ENCODE peak calls at places on chromosomes 11 and 22, in six cellular contexts. O is T47D, Y is NCI-H1417, L is amniotic stem cell, V is upper lobe of right lung, N is kidney tubule cell. B is an unnamed sample.

GRCh38 chr11:126341760-126342161 is 13.7 kb upstream of the ST3GAL4 start:
- DNase-seq in Y (no peak), N (peak), L (peak), V (no peak), O (no peak), B (peak)

GRCh38 chr11:116851631-116852030 is 14.2 kb upstream of the APOA1 start:
- DNase-seq in N (no peak), O (no peak), L (no peak), V (no peak), Y (no peak), B (no peak)

GRCh38 chr22:23815781-23816551 is 22.8 kb downstream of the DERL3 start:
- DNase-seq in L (no peak), Y (no peak), N (no peak), V (no peak), O (no peak), B (no peak)

GRCh38 chr11:126194121-126194543 is 17.3 kb downstream of the RPUSD4 start:
- DNase-seq in L (peak), N (peak), V (no peak), Y (peak), O (peak), B (peak)

GRCh38 chr11:120001161-120002135 is 136.5 kb downstream of the TRIM29 start:
- DNase-seq in L (no peak), O (no peak), N (no peak), V (no peak), Y (no peak), B (no peak)

GRCh38 chr22:29719894-29720645 is at the start of gene CABP7:
- DNase-seq in L (no peak), N (no peak), V (no peak), Y (no peak), O (no peak), B (no peak)

GRCh38 chr11:95498731-95499396 is 267.9 kb upstream of the SESN3 start:
- DNase-seq in N (peak), V (no peak), Y (no peak), O (no peak), L (no peak), B (no peak)

GRCh38 chr11:45777127-45777969 is 27.6 kb upstream of the SLC35C1 start:
- DNase-seq in Y (no peak), V (no peak), N (no peak), L (no peak), O (no peak), B (no peak)

GRCh38 chr11:116857936-116858335 is 20.5 kb upstream of the APOA1 start:
- DNase-seq in N (no peak), Y (no peak), L (no peak), V (no peak), O (no peak), B (peak)

GRCh38 chr11:65321828-65322495 is 7.3 kb downstream of the CDC42EP2 start:
- DNase-seq in O (no peak), L (no peak), V (no peak), Y (no peak), N (no peak), B (no peak)

GRCh38 chr11:44030276-44030932 is 17.4 kb upstream of the ACCSL start:
- DNase-seq in L (no peak), N (no peak), Y (peak), V (no peak), O (no peak), B (no peak)

GRCh38 chr11:72079776-72080325 is 491 bp downstream of the NUMA1 start:
- DNase-seq in O (peak), L (no peak), Y (no peak), N (no peak), V (no peak), B (peak)

GRCh38 chr11:118921121-118921928 is 4.4 kb downstream of the BCL9L start:
- DNase-seq in L (no peak), Y (no peak), O (peak), V (peak), N (peak), B (no peak)

GRCh38 chr22:37464181-37464580 is 22.0 kb downstream of the MFNG start:
- DNase-seq in V (no peak), N (no peak), O (no peak), L (no peak), Y (no peak), B (no peak)

GRCh38 chr11:1219446-1219835 is 3.4 kb upstream of the MUC5B start:
- DNase-seq in L (no peak), V (peak), Y (no peak), O (no peak), N (no peak), B (no peak)

GRCh38 chr11:119375629-119376196 is 5.8 kb downstream of the USP2 start:
- DNase-seq in L (no peak), Y (no peak), N (peak), O (no peak), V (peak), B (no peak)

B was measured in erythroblast.